ENCODE peak calls at places on chromosome 10, in seven cellular contexts. Z is NCI-H510A; C is colonic mucosa; F is stimulated activated CD8-positive, alpha-beta memory T cell treated with anti-CD3 and anti-CD28 coated beads, Interleukin-2, amount 100 ng/mL, for 48 hours; W is SHP77 treated with DMSO at 0.1 percent for 48 hours; Q is CD4-positive, alpha-beta T cell; M is M059J. A is an unnamed sample.

GRCh38 chr10:49109669-49110335 is 5.5 kb downstream of the VSTM4 start:
- DNase-seq in Z (no peak), C (peak; percentile 49), F (no peak), W (no peak), Q (no peak), M (no peak), A (no peak)

GRCh38 chr10:99630991-99631390 is 10.8 kb upstream of the SLC25A28 start:
- DNase-seq in Z (no peak), C (no peak), F (no peak), W (no peak), Q (no peak), M (no peak), A (no peak)

GRCh38 chr10:62414359-62414758 is 40.2 kb downstream of the ZNF365 start:
- DNase-seq in Z (no peak), C (no peak), F (no peak), W (no peak), Q (no peak), M (no peak), A (no peak)

GRCh38 chr10:6348091-6348862 is 145.5 kb downstream of the PFKFB3 start:
- DNase-seq in Z (no peak), C (peak; percentile 26), F (peak; percentile 60), W (no peak), Q (peak; percentile 83), M (peak; percentile 76), A (no peak)

GRCh38 chr10:112711366-112711765 is 238.7 kb upstream of the TCF7L2 start:
- DNase-seq in Z (no peak), C (no peak), F (no peak), W (no peak), Q (no peak), M (peak; percentile 75), A (no peak)

GRCh38 chr10:74704629-74705360 is 121.6 kb upstream of the KAT6B start:
- DNase-seq in Z (no peak), C (no peak), F (no peak), W (peak; percentile 57), Q (no peak), M (no peak), A (peak; percentile 66)

GRCh38 chr10:60096761-60097513 is 190.6 kb upstream of the CCDC6 start:
- DNase-seq in Z (no peak), C (no peak), F (no peak), W (no peak), Q (no peak), M (peak; percentile 9), A (no peak)

GRCh38 chr10:126905776-126906703 is 812 bp downstream of the DOCK1 start:
- DNase-seq in Z (no peak), C (peak; percentile 42), F (no peak), W (no peak), Q (no peak), M (peak; percentile 35), A (no peak)

GRCh38 chr10:32132357-32132756 is 76.1 kb upstream of the KIF5B start:
- DNase-seq in Z (no peak), C (peak; percentile 49), F (no peak), W (no peak), Q (no peak), M (no peak), A (no peak)

GRCh38 chr10:71243756-71244637 is 31.6 kb downstream of the UNC5B start:
- DNase-seq in Z (no peak), C (peak; percentile 62), F (no peak), W (no peak), Q (no peak), M (no peak), A (no peak)

GRCh38 chr10:84499846-84500245 is 171.5 kb downstream of the CCSER2 start:
- DNase-seq in Z (no peak), C (no peak), F (no peak), W (no peak), Q (no peak), M (no peak), A (no peak)